ENCODE peak calls at places on chromosome 16, in eight cellular contexts. M is Kasumi-1; J is iris pigment epithelial cell; C is activated naive CD8-positive, alpha-beta T cell treated with anti-CD3 and anti-CD28 coated beads, Interleukin-2, amount 50 U/mL, for 24 hours; E is activated CD4-positive, alpha-beta memory T cell treated with anti-CD3 and anti-CD28 coated beads, Interleukin-2, amount 10 ng/mL, durations not matched to agents 7 days and 5 days; V is NAMALWA; G is sciatic nerve; P is brain microvascular endothelial cell. D is an unnamed sample.

GRCh38 chr16:25126820-25127232 is 15.3 kb downstream of the LCMT1 start:
- DNase-seq in M (peak), J (peak), C (peak), E (peak), V (peak), G (no peak), P (peak), D (no peak)

GRCh38 chr16:81632392-81633146 is 146.5 kb upstream of the PLCG2 start:
- DNase-seq in M (peak), J (peak), C (peak), E (peak), V (no peak), G (no peak), P (peak), D (peak)

GRCh38 chr16:60331168-60331567 is 1597.1 kb upstream of the GOT2 start:
- DNase-seq in M (no peak), J (no peak), C (no peak), E (no peak), V (no peak), G (no peak), P (no peak), D (no peak)

GRCh38 chr16:86668136-86668535 is 89.8 kb downstream of the FOXL1 start:
- DNase-seq in M (no peak), J (peak), C (no peak), E (no peak), V (no peak), G (no peak), P (peak), D (no peak)

GRCh38 chr16:57637965-57638364 is 9.5 kb downstream of the ADGRG1 start:
- DNase-seq in M (no peak), J (no peak), C (no peak), E (no peak), V (no peak), G (no peak), P (no peak), D (no peak)

GRCh38 chr16:63745456-63745855 is 1376.4 kb downstream of the CDH11 start:
- DNase-seq in M (no peak), J (no peak), C (no peak), E (no peak), V (no peak), G (no peak), P (no peak), D (no peak)

GRCh38 chr16:67357561-67357960 is 30.9 kb downstream of the LRRC36 start:
- DNase-seq in M (no peak), J (no peak), C (no peak), E (no peak), V (no peak), G (no peak), P (no peak), D (no peak)

GRCh38 chr16:83187404-83187803 is 560.6 kb downstream of the CDH13 start:
- DNase-seq in M (no peak), J (peak), C (no peak), E (no peak), V (no peak), G (no peak), P (peak), D (peak)

GRCh38 chr16:89918453-89919347 is at the start of gene MC1R:
- DNase-seq in M (peak), J (peak), C (peak), E (no peak), V (peak), G (no peak), P (peak), D (no peak)

GRCh38 chr16:57092786-57093301 is 461 bp downstream of the CPNE2 start:
- DNase-seq in M (peak), J (no peak), C (peak), E (peak), V (peak), G (peak), P (no peak), D (no peak)

GRCh38 chr16:8108991-8109509 is 481.3 kb downstream of the TMEM114 start:
- DNase-seq in M (no peak), J (no peak), C (no peak), E (no peak), V (no peak), G (no peak), P (no peak), D (no peak)

GRCh38 chr16:84816023-84816422 is 3.8 kb upstream of the CRISPLD2 start:
- DNase-seq in M (no peak), J (no peak), C (no peak), E (no peak), V (no peak), G (no peak), P (no peak), D (no peak)

GRCh38 chr16:47734987-47735594 is 274.0 kb downstream of the PHKB start:
- DNase-seq in M (no peak), J (no peak), C (no peak), E (no peak), V (no peak), G (no peak), P (no peak), D (no peak)

GRCh38 chr16:90047714-90048346 is 28.6 kb upstream of the DBNDD1 start:
- DNase-seq in M (no peak), J (no peak), C (no peak), E (no peak), V (no peak), G (no peak), P (no peak), D (no peak)

GRCh38 chr16:84638195-84638806 is 10.0 kb upstream of the KLHL36 start:
- DNase-seq in M (no peak), J (no peak), C (no peak), E (no peak), V (no peak), G (no peak), P (no peak), D (no peak)

GRCh38 chr16:50462793-50463507 is 85.2 kb upstream of the NKD1 start:
- DNase-seq in M (no peak), J (no peak), C (no peak), E (no peak), V (no peak), G (peak), P (no peak), D (no peak)

GRCh38 chr16:89958068-89958467 is 9.5 kb downstream of the DEF8 start:
- DNase-seq in M (no peak), J (peak), C (peak), E (no peak), V (peak), G (no peak), P (peak), D (no peak)

D was measured in kidney epithelial cell.